ENCODE peak calls at places on chromosomes 6 and 20, in nine cellular contexts. D is fibroblast of lung, R is endothelial cell of umbilical vein, O is HCT116, H is lower lobe of right lung, P is dorsolateral prefrontal cortex, V is osteoblast, Q is colonic mucosa, I is pancreas. W is an unnamed sample.

GRCh38 chr6:8655670-8656454 is 220.5 kb upstream of the SLC35B3 start:
- DNase-seq in D (no peak), R (no peak), O (no peak), H (no peak), P (no peak), V (no peak), Q (no peak), I (no peak), W (no peak)

GRCh38 chr6:5188646-5189045 is 72.1 kb downstream of the LYRM4 start:
- DNase-seq in D (no peak), R (no peak), O (no peak), H (no peak), P (no peak), V (no peak), Q (no peak), I (no peak), W (no peak)

GRCh38 chr6:16362296-16362695 is 123.9 kb downstream of the GMPR start:
- DNase-seq in D (no peak), R (no peak), O (no peak), H (no peak), P (no peak), V (no peak), Q (no peak), I (no peak), W (no peak)

GRCh38 chr6:144216668-144217218 is 66.4 kb downstream of the STX11 start:
- DNase-seq in D (no peak), R (no peak), O (no peak), H (peak; percentile 81), P (no peak), V (peak; percentile 95), Q (no peak), I (peak; percentile 82), W (no peak)

GRCh38 chr20:23637282-23638221 is at the start of gene CST3:
- DNase-seq in D (peak; percentile 87), R (peak; percentile 76), O (peak; percentile 68), H (peak; percentile 94), P (peak; percentile 35), V (peak; percentile 98), Q (peak; percentile 94), I (peak; percentile 92), W (no peak)

GRCh38 chr6:9224539-9224938 is 789.2 kb upstream of the SLC35B3 start:
- DNase-seq in D (peak; percentile 54), R (no peak), O (no peak), H (no peak), P (no peak), V (no peak), Q (no peak), I (no peak), W (no peak)

GRCh38 chr20:44619294-44619693 is 32.2 kb downstream of the ADA start:
- DNase-seq in D (no peak), R (no peak), O (no peak), H (no peak), P (no peak), V (no peak), Q (no peak), I (no peak), W (no peak)

GRCh38 chr20:19802492-19803158 is 44.6 kb downstream of the RIN2 start:
- DNase-seq in D (peak; percentile 56), R (peak; percentile 26), O (peak; percentile 47), H (no peak), P (no peak), V (no peak), Q (peak; percentile 42), I (no peak), W (no peak)

GRCh38 chr6:48281217-48281616 is 170.2 kb upstream of the PTCHD4 start:
- DNase-seq in D (no peak), R (peak; percentile 45), O (no peak), H (no peak), P (no peak), V (no peak), Q (no peak), I (no peak), W (no peak)

GRCh38 chr6:82645536-82646230 is 282.1 kb downstream of the TPBG start:
- DNase-seq in D (no peak), R (no peak), O (no peak), H (no peak), P (no peak), V (no peak), Q (no peak), I (no peak), W (no peak)
- H3K27me3 ChIP-seq in D (no peaks in the 10 kb centered on the region), R (no peaks in the 10 kb centered on the region), O (no peaks in the 10 kb centered on the region), H (no peaks in the 10 kb centered on the region), P (no peaks in the 10 kb centered on the region), V (no peaks in the 10 kb centered on the region), Q (no peaks in the 10 kb centered on the region), I (no peaks in the 10 kb centered on the region), W (no peaks in the 10 kb centered on the region)

GRCh38 chr20:4233520-4233919 is 218.2 kb upstream of the RNF24 start:
- DNase-seq in D (no peak), R (no peak), O (no peak), H (no peak), P (no peak), V (no peak), Q (no peak), I (no peak), W (no peak)
- TF ChIP-seq CTCF in D (peak; percentile 37), R (peak; percentile 16), O (peak; percentile 38), H (no peak), P (no peak), V (peak; percentile 28), Q (no peak), I (no peak), W (peak; percentile 21)

DNA sequence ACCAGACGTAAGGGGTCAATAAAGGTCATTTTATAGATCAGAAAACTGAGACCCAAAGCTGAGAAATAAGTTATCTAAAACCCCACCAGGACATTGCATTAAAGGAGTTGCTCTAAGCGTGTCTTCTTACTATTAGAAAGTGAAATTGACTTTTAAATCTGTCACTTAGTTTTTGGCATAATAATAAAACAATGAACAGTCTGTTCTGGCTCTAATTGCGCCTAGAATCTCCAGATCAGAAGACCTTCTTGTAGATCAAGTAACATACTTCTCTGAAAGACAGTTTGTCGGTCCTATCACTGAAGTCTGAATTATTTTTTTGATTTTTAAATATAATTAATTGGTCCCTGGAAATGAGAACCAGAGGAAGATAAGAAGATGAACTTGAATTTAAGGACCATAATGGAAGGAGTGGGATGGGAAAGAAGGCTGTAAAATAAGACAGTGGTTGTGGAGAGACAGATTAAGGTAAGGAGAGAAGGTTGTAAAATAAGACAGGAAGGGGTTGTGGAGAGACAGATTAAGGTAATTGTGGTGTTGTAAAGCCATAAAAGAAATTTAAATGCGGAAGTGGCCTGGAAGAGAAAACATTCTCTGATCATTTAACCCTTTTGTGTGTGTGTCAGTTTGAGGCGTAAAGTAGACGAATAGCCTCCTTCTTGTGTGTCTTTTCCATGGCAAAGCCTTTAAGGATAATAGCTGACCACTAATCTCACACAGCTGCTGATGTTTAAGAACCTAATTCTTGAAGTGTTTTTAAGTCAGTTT is 20.0 kb downstream of the TOP1 start:
- DNase-seq in D (no peak), R (no peak), O (no peak), H (no peak), P (no peak), V (no peak), Q (no peak), I (no peak), W (no peak)
- H3K4me3 ChIP-seq in D (peak overlapping the region; percentile 39), R (no peak overlapping the region), O (no peak overlapping the region), H (peak overlapping the region; percentile 40), P (no peak overlapping the region), V (peak overlapping the region; percentile 60), Q (no peak overlapping the region), I (peak overlapping the region; percentile 10), W (no peak overlapping the region)

DNA sequence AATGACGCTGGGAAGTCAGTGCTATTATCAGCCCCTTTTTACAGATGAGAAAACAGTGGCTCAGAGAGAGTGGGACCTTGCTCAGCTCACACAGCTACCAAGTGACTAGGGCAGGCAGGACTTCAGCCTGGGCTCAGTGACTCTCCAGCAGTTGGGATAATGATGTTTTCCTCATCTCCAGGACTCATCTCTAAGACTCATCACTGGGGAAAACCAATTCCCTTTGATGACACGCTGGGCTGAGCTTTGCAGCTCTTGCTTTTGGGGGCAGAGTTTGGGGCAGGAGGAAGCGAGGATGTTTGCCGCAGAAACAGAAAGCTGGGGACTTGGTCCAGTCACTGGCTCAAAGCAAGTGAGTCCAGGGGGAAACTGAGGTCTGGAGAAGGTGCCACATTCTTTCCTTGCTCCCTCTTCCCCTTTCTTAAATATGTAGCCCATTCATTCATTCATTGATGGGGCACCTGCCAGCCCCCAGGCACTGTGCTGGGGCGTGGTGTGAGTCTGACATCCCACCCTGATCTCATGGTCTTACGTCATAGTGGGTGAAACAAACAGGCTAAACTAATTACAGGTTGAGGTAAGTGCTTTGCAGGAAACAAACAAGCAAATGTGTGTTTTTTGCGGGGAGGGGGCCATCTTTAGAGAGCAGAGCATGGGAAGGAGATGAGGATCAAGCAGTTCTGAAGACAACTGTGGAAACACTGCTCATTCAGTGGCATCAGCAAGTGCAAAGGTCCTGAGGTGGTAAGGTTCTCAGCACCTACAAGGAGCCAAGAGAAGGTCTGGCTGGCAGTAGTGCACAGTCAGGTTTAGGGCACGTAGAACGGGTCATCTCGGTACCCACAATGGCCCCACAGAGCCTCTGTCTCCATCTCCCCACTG is 74.4 kb upstream of the PMEPA1 start:
- DNase-seq in D (no peak), R (no peak), O (no peak), H (no peak), P (no peak), V (no peak), Q (no peak), I (peak; percentile 18), W (no peak)
- H3K27me3 ChIP-seq in D (no peaks in the 10 kb centered on the region), R (peaks cover 5% of the 10 kb centered on the region), O (peaks cover 39% of the 10 kb centered on the region), H (no peaks in the 10 kb centered on the region), P (peaks cover 2% of the 10 kb centered on the region), V (no peaks in the 10 kb centered on the region), Q (no peaks in the 10 kb centered on the region), I (no peaks in the 10 kb centered on the region), W (peaks cover 5% of the 10 kb centered on the region)

GRCh38 chr6:169019727-169020491 is 233.7 kb downstream of the THBS2 start:
- DNase-seq in D (no peak), R (no peak), O (no peak), H (no peak), P (no peak), V (no peak), Q (no peak), I (no peak), W (no peak)
- TF ChIP-seq CTCF in D (peak; percentile 43), R (no peak), O (no peak), H (no peak), P (no peak), V (peak; percentile 23), Q (no peak), I (no peak), W (no peak)

W was measured in BJ.